ENCODE peak calls at places on chromosome 20, in five cellular contexts. One of them, this sample, is unnamed.

GRCh38 chr20:20211988-20212518 is 155.9 kb upstream of the INSM1 start:
- DNase-seq in psoas muscle: no peak
- DNase-seq in DND-41: no peak
- DNase-seq in A673: no peak
- DNase-seq in mammary epithelial cell: no peak
- DNase-seq in this sample: no peak

GRCh38 chr20:3889489-3890409 is 562 bp downstream of the PANK2 start:
- DNase-seq in psoas muscle: peak; percentile 47
- DNase-seq in DND-41: peak; percentile 58
- DNase-seq in mammary epithelial cell: peak; percentile 32
- DNase-seq in A673: peak; percentile 46
- DNase-seq in this sample: no peak

GRCh38 chr20:45947110-45947866 is 12.8 kb downstream of the PCIF1 start:
- DNase-seq in psoas muscle: no peak
- DNase-seq in DND-41: no peak
- DNase-seq in A673: no peak
- DNase-seq in mammary epithelial cell: no peak
- DNase-seq in this sample: no peak

GRCh38 chr20:54633903-54634302 is 158.5 kb downstream of the DOK5 start:
- DNase-seq in A673: no peak
- DNase-seq in psoas muscle: no peak
- DNase-seq in DND-41: no peak
- DNase-seq in mammary epithelial cell: no peak
- DNase-seq in this sample: no peak

GRCh38 chr20:45987108-45987780 is 15.2 kb upstream of the ZNF335 start:
- DNase-seq in A673: peak; percentile 77
- DNase-seq in mammary epithelial cell: peak; percentile 37
- DNase-seq in DND-41: peak; percentile 83
- DNase-seq in psoas muscle: peak; percentile 67
- DNase-seq in this sample: no peak

GRCh38 chr20:58790440-58790839 is 60.3 kb downstream of the GNAS-AS1 start:
- DNase-seq in A673: peak; percentile 80
- DNase-seq in DND-41: peak; percentile 57
- DNase-seq in psoas muscle: no peak
- DNase-seq in mammary epithelial cell: no peak
- DNase-seq in this sample: no peak

GRCh38 chr20:12575352-12576095 is 433.2 kb upstream of the SPTLC3 start:
- DNase-seq in A673: no peak
- DNase-seq in psoas muscle: peak; percentile 15
- DNase-seq in mammary epithelial cell: peak; percentile 25
- DNase-seq in DND-41: no peak
- DNase-seq in this sample: no peak

GRCh38 chr20:48736636-48737035 is 91.2 kb downstream of the PREX1 start:
- DNase-seq in psoas muscle: no peak
- DNase-seq in A673: no peak
- DNase-seq in mammary epithelial cell: no peak
- DNase-seq in DND-41: no peak
- DNase-seq in this sample: no peak

GRCh38 chr20:44038681-44039123 is 124.0 kb downstream of the TOX2 start:
- DNase-seq in A673: no peak
- DNase-seq in mammary epithelial cell: no peak
- DNase-seq in DND-41: no peak
- DNase-seq in psoas muscle: no peak
- DNase-seq in this sample: no peak

GRCh38 chr20:39568090-39568489 is 605.9 kb downstream of the DHX35 start:
- DNase-seq in DND-41: no peak
- DNase-seq in psoas muscle: no peak
- DNase-seq in A673: peak; percentile 88
- DNase-seq in mammary epithelial cell: no peak
- DNase-seq in this sample: no peak

GRCh38 chr20:50191566-50192363 is 1.1 kb downstream of the CEBPB start:
- DNase-seq in A673: peak; percentile 75
- DNase-seq in DND-41: peak; percentile 71
- DNase-seq in psoas muscle: peak; percentile 53
- DNase-seq in mammary epithelial cell: peak; percentile 46
- DNase-seq in this sample: no peak
- TF ChIP-seq CTCF in A673: peak; percentile 33
- TF ChIP-seq CTCF in DND-41: peak; percentile 54
- TF ChIP-seq CTCF in psoas muscle: peak; percentile 54
- TF ChIP-seq CTCF in mammary epithelial cell: peak; percentile 30
- TF ChIP-seq CTCF in this sample: peak; percentile 28

DNA sequence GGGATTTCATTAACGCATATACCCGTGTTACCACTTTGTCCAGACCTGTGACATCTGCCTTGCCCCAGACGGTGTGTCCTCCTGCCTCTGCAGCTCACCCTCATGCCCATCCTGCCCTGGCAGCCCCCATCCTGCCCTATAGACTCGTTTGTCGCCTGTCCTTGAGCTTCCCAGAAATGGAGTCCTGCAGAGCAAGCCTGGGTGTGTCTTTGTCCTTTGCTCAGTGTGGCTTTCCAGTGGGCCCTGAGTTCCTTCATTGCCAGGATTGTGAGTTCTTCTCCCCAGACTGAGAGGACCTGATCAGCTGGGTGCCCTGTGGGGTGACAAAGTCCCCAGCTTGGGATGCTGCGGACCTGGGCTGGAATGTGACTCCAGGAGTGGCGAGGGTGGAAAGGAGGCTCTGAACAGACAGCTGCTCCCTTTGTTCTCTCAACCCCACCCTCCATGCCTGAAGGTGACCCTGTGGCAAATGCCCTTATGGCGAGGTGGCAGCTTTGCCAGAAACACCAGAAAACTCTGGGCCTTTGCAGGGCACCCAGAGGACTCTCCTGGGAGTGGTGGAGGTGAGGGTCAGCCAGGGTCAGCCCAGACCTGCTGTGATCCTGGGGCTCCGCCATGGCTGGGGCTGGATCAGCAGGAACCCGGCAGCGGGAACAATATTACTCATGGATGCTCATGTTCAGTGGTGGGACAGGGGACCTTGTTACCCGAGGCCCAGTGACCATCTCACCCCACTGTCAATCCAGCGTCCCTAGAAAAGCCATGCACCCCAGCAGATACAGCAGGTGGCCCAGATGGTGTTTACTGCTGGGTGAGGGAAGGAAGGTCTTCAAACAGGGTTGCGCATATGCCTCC is 2.5 kb upstream of the CST3 start:
- DNase-seq in mammary epithelial cell: no peak
- DNase-seq in DND-41: no peak
- DNase-seq in A673: no peak
- DNase-seq in psoas muscle: no peak
- DNase-seq in this sample: no peak
- H3K4me3 ChIP-seq in mammary epithelial cell: no peak overlapping the region
- H3K4me3 ChIP-seq in DND-41: no peak overlapping the region
- H3K4me3 ChIP-seq in A673: no peak overlapping the region
- H3K4me3 ChIP-seq in psoas muscle: no peak overlapping the region
- H3K4me3 ChIP-seq in this sample: no peak overlapping the region

DNA sequence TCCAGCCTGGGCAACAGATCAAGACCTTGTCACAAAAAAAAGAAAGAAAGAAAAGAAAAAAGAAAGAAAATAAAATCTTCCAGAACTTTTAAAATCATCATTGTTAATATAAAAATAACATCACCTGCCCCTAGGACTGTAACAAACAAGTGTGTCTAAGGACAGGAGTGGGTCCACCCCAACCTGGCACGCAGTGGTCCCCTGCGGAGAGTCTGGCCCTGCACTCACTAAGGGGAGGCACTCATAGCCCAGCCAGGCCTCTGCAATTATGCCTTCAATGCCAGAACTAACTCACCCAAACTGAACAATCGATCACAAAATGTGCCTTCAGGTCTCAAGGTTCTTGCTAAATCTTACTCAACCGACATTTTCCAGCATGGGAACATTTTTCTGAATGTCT is 4.8 kb downstream of the GMEB2 start:
- DNase-seq in DND-41: no peak
- DNase-seq in psoas muscle: no peak
- DNase-seq in A673: no peak
- DNase-seq in mammary epithelial cell: no peak
- DNase-seq in this sample: no peak
- TF ChIP-seq CTCF in DND-41: no peak
- TF ChIP-seq CTCF in psoas muscle: no peak
- TF ChIP-seq CTCF in A673: no peak
- TF ChIP-seq CTCF in mammary epithelial cell: no peak
- TF ChIP-seq CTCF in this sample: no peak

GRCh38 chr20:1631309-1632227 is 11.8 kb upstream of the SIRPB1 start:
- DNase-seq in mammary epithelial cell: peak; percentile 18
- DNase-seq in DND-41: no peak
- DNase-seq in A673: no peak
- DNase-seq in psoas muscle: no peak
- DNase-seq in this sample: no peak
- H3K4me3 ChIP-seq in mammary epithelial cell: no peak overlapping the region
- H3K4me3 ChIP-seq in DND-41: no peak overlapping the region
- H3K4me3 ChIP-seq in A673: no peak overlapping the region
- H3K4me3 ChIP-seq in psoas muscle: no peak overlapping the region
- H3K4me3 ChIP-seq in this sample: no peak overlapping the region

GRCh38 chr20:23566199-23566932 is 1.9 kb downstream of the CST9L start:
- DNase-seq in DND-41: no peak
- DNase-seq in psoas muscle: no peak
- DNase-seq in mammary epithelial cell: no peak
- DNase-seq in A673: no peak
- DNase-seq in this sample: no peak
- TF ChIP-seq CTCF in DND-41: no peak
- TF ChIP-seq CTCF in psoas muscle: no peak
- TF ChIP-seq CTCF in mammary epithelial cell: no peak
- TF ChIP-seq CTCF in A673: no peak
- TF ChIP-seq CTCF in this sample: no peak

GRCh38 chr20:47355489-47356219 is 845 bp downstream of the ZMYND8 start:
- DNase-seq in psoas muscle: no peak
- DNase-seq in mammary epithelial cell: no peak
- DNase-seq in A673: no peak
- DNase-seq in DND-41: peak; percentile 43
- DNase-seq in this sample: no peak
- H3K4me3 ChIP-seq in psoas muscle: peak overlapping the region; percentile 61
- H3K4me3 ChIP-seq in mammary epithelial cell: peak overlapping the region; percentile 45
- H3K4me3 ChIP-seq in A673: peak overlapping the region; percentile 32
- H3K4me3 ChIP-seq in DND-41: peak overlapping the region; percentile 76
- H3K4me3 ChIP-seq in this sample: peak overlapping the region; percentile 45

DNA sequence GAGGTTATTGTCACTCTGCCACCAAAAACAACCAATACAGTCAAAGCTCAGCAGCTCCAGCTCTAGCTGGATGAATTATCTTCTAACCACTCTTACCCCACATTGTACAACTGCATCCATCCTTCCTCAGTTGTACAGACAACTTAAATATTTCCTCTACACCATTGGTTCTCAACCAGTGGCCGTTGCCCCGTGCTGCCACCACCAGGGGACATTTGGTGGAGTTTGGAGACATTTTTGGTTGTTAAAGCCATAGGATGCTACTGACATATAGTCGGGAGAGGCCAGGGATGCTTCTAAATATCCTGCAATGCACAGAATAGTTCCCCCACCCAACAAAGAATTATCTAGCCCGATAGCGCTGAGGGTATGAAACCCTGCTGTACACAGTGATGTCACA is 59.3 kb downstream of the SHLD1 start:
- DNase-seq in mammary epithelial cell: no peak
- DNase-seq in A673: no peak
- DNase-seq in DND-41: no peak
- DNase-seq in psoas muscle: no peak
- DNase-seq in this sample: no peak
- TF ChIP-seq CTCF in mammary epithelial cell: no peak
- TF ChIP-seq CTCF in A673: no peak
- TF ChIP-seq CTCF in DND-41: no peak
- TF ChIP-seq CTCF in psoas muscle: no peak
- TF ChIP-seq CTCF in this sample: no peak